ENCODE peak calls at places on chromosomes 6 and 20, in four cellular contexts. T, X, E and N are unnamed samples.

GRCh38 chr20:32482251-32483220 is 102.6 kb downstream of the NOL4L start:
- DNase-seq in T (no peak), X (no peak), E (no peak), N (peak)

GRCh38 chr6:56359201-56359899 is 112.0 kb upstream of the COL21A1 start:
- DNase-seq in T (no peak), X (peak), E (peak), N (no peak)

GRCh38 chr6:27811383-27811782 is 100.8 kb downstream of the OR2B2 start:
- DNase-seq in T (no peak), X (no peak), E (no peak), N (no peak)

GRCh38 chr6:106253731-106254130 is 71.8 kb downstream of the ATG5 start:
- DNase-seq in T (no peak), X (peak), E (no peak), N (no peak)

GRCh38 chr6:11460001-11460668 is 77.4 kb upstream of the TMEM170B start:
- DNase-seq in T (no peak), X (peak), E (no peak), N (no peak)

GRCh38 chr6:113596907-113597583 is 260.1 kb upstream of the MARCKS start:
- DNase-seq in T (no peak), X (peak), E (peak), N (no peak)

GRCh38 chr6:52253494-52253893 is 9.2 kb upstream of the IL17F start:
- DNase-seq in T (no peak), X (no peak), E (no peak), N (no peak)

GRCh38 chr20:23143098-23143497 is 57.0 kb upstream of the CD93 start:
- DNase-seq in T (no peak), X (peak), E (no peak), N (no peak)

GRCh38 chr6:11770546-11771466 is 7.8 kb downstream of the ADTRP start:
- DNase-seq in T (no peak), X (peak), E (peak), N (peak)

GRCh38 chr20:25083141-25083772 is 1.3 kb upstream of the VSX1 start:
- DNase-seq in T (no peak), X (no peak), E (no peak), N (peak)

DNA sequence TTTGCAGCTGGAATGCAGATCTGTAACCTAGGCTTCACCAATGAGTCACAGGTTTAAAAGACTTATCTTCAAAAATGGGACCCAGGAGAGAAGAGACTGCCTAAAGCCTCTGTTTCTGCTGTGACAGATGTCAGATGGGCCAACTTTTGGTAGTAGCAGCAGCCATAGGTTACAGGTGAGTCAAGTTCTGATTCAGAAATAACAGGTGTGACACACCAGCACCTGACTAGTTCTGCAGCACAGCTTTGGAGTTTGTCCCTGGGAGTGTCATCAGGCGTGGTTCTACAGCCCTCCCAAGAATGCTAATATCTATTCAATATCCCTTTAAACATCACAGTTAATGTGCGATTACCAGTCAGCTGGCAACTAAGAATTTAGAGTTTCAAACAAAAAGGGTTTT is 121.9 kb upstream of the BTN3A2 start:
- DNase-seq in T (no peak), X (no peak), E (no peak), N (no peak)
- TF ChIP-seq POLR2A in T (no peak), X (no peak), E (no peak), N (no peak)

GRCh38 chr20:8790442-8791074 is 278.3 kb upstream of the PLCB4 start:
- DNase-seq in T (no peak), X (peak), E (peak), N (no peak)

GRCh38 chr20:8787090-8787489 is 281.8 kb upstream of the PLCB4 start:
- DNase-seq in T (no peak), X (no peak), E (no peak), N (no peak)

GRCh38 chr20:8786383-8786782 is 282.5 kb upstream of the PLCB4 start:
- DNase-seq in T (no peak), X (no peak), E (no peak), N (no peak)

GRCh38 chr20:8788831-8789230 is 280.1 kb upstream of the PLCB4 start:
- DNase-seq in T (no peak), X (no peak), E (no peak), N (no peak)

DNA sequence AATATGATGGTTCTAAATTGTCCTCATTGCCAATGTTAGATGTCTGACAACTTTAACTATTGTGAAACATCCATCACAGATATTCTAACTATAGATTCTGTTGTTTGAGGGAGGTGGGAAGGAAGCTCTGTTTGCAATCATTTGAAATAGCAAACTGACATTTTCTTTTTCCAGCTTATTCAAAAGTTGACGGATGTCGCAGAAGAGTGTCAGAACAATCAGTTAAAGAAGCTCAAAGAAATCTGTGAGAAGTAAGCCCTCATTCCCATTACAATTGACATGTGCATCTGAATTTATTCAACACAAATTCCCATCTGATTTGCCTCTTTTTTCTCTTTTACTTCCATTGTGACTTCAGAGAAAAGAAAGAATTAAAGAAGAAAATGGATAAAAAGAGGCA is 280.6 kb upstream of the PLCB4 start:
- DNase-seq in T (no peak), X (no peak), E (no peak), N (no peak)
- TF ChIP-seq POLR2A in T (no peak), X (no peak), E (no peak), N (no peak)

GRCh38 chr6:34393968-34394305 is 1.5 kb upstream of the NUDT3 start:
- DNase-seq in T (no peak), X (no peak), E (no peak), N (no peak)

GRCh38 chr6:34393191-34393967 is 910 bp upstream of the NUDT3 start:
- DNase-seq in T (no peak), X (no peak), E (no peak), N (no peak)

GRCh38 chr6:34391023-34391485 is 1.4 kb downstream of the NUDT3 start:
- DNase-seq in T (no peak), X (peak), E (peak), N (peak)

GRCh38 chr6:34391711-34392496 is 565 bp downstream of the NUDT3 start:
- DNase-seq in T (no peak), X (peak), E (peak), N (peak)

DNA sequence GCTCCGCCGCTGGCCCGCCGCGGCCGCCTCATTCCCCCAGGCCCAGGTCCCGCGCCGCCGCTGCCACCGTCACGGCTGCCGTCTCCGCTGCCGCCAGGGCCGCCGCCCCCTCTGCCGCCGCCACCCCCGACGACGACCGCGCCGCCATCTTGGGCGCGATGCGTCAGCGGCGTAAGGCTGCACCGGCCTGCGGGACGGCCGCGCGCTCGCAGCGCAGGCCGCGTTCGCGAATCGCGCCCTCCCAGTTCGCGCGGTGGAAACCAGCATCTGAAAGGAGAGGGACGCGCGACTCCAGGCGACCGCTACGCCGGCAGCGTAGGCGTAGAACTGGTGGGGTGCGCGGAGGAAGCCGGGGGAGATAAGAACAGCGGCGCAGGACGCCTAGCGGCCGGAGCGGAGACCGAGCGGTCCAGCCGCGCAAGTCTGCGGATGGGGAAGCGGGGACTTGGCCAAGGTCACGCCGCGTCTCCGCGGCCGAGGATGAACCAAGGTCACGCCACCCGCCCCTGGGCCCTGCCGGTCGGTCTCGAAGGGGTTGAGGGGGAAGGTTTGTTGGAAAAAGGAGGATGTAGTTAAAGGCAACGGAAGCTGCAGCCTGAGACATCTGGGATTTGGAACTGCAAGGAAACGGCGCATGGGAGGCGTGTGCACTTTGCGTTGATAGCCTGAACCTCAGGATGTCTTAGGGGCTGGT is at the start of gene NUDT3:
- DNase-seq in T (peak), X (peak), E (peak), N (peak)
- TF ChIP-seq POLR2A in T (peak), X (no peak), E (peak), N (peak)

GRCh38 chr6:16759646-16760535 is 1.4 kb downstream of the ATXN1 start:
- DNase-seq in T (no peak), X (peak), E (peak), N (peak)

GRCh38 chr6:16759181-16759645 is 2.0 kb downstream of the ATXN1 start:
- DNase-seq in T (no peak), X (no peak), E (no peak), N (no peak)

GRCh38 chr6:16762265-16762546 is 946 bp upstream of the ATXN1 start:
- DNase-seq in T (no peak), X (no peak), E (no peak), N (no peak)

GRCh38 chr6:16761469-16762264 is 407 bp upstream of the ATXN1 start:
- DNase-seq in T (peak), X (peak), E (peak), N (peak)

DNA sequence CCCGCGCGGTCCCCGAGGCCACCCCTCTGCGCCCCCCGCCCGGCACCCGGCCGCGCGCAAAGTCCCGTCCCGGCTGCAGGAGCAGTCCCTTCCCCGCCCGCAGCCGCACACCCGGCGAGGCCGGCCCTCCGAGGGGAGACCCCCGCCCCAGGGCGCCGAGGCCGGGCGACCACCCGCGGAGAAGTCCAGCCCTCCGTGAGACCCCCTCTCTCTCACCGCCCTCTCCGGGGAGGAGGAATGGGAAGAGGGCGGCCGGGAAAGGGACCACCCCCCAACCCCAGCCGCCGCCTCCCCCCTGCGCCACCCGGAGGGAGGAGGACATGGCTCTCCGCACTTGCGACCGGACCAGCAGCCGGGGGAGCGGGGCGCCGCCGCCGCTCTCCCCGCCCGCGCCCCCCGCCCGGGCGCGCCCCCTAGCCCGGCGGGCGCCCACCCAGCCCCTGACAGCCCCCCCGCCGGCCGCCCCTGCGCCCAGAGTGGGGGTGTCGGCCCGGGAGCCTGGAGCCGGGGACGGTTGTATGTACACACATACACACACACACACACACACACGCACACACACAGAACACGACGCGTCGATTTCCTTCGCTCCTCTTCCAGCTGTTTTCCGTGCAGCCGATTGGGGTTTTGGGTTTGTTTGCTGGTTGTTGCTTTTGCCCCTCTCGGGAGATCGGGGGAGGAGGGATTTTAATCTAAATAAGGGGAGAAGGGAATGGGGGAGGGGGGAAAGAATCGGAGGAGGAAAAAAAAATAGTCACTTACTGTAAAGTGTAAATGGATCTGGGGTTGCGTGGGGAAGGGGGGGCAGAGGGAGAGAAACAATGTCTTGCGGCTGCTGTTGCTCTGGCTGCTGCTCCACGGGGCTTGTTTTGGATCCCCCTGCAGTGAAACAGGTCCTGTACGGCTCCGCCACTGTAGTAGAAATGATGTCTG is at the start of gene ATXN1:
- DNase-seq in T (no peak), X (peak), E (peak), N (peak)
- TF ChIP-seq POLR2A in T (no peak), X (peak), E (peak), N (no peak)

GRCh38 chr6:47519279-47519678 is 41.7 kb downstream of the CD2AP start:
- DNase-seq in T (no peak), X (no peak), E (no peak), N (no peak)

GRCh38 chr6:47520282-47520681 is 42.7 kb downstream of the CD2AP start:
- DNase-seq in T (no peak), X (no peak), E (no peak), N (no peak)

GRCh38 chr6:47524136-47524840 is 46.7 kb downstream of the CD2AP start:
- DNase-seq in T (no peak), X (peak), E (no peak), N (no peak)

GRCh38 chr6:47525330-47526057 is 47.9 kb downstream of the CD2AP start:
- DNase-seq in T (no peak), X (no peak), E (no peak), N (no peak)

DNA sequence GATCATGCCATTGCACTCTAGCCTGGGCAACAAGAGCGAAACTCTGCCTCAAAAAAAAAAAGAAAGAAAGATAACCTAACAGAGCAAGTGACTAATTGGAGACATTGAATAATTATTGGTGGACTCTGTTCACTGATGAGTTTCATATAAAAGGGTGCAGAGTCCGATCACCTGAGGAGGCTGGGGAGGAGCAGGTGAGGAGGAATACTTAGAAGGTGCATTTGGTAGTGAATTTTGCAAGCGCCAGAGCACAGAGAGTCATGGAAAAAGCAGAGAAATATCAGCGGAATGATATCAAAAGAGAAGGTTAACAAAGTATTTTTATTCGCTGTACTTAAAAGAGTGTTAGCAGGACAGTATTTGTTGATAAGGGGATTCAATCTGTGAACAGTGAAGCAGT is 44.4 kb downstream of the CD2AP start:
- DNase-seq in T (no peak), X (no peak), E (no peak), N (no peak)
- TF ChIP-seq POLR2A in T (no peak), X (no peak), E (no peak), N (no peak)